ENCODE peak calls at places on chromosomes 1 and 21, in nine cellular contexts. One of them, this sample, is unnamed.
A peak's percentile ranks its signal among the peaks of the same experiment; 100 is the strongest.

GRCh38 chr1:28132110-28132897 is 43.9 kb upstream of the EYA3 start:
- DNase-seq in GM19239: no peak
- DNase-seq in body of pancreas: no peak
- DNase-seq in myocyte: no peak
- DNase-seq in activated naive CD4-positive, alpha-beta T cell treated with anti-CD3 and anti-CD28 coated beads for 36 hours: no peak
- DNase-seq in activated B cell treated with CpG ODN at 0.5 μM for 24 hours: no peak
- DNase-seq in BE2C: no peak
- DNase-seq in osteoblast: no peak
- DNase-seq in ovary: no peak
- DNase-seq in this sample: no peak

GRCh38 chr21:30502041-30502440 is at the start of gene KRTAP19-5:
- DNase-seq in ovary: no peak
- DNase-seq in GM19239: no peak
- DNase-seq in activated naive CD4-positive, alpha-beta T cell treated with anti-CD3 and anti-CD28 coated beads for 36 hours: no peak
- DNase-seq in myocyte: no peak
- DNase-seq in activated B cell treated with CpG ODN at 0.5 μM for 24 hours: no peak
- DNase-seq in body of pancreas: no peak
- DNase-seq in osteoblast: no peak
- DNase-seq in BE2C: no peak
- DNase-seq in this sample: no peak

GRCh38 chr1:32100359-32100758 is 7.5 kb upstream of the KPNA6 start:
- DNase-seq in BE2C: no peak
- DNase-seq in osteoblast: no peak
- DNase-seq in GM19239: no peak
- DNase-seq in activated B cell treated with CpG ODN at 0.5 μM for 24 hours: no peak
- DNase-seq in myocyte: no peak
- DNase-seq in body of pancreas: no peak
- DNase-seq in ovary: no peak
- DNase-seq in activated naive CD4-positive, alpha-beta T cell treated with anti-CD3 and anti-CD28 coated beads for 36 hours: no peak
- DNase-seq in this sample: no peak

GRCh38 chr1:50873458-50874187 is 86.4 kb downstream of the FAF1 start:
- DNase-seq in BE2C: peak; percentile 52
- DNase-seq in GM19239: peak; percentile 36
- DNase-seq in osteoblast: peak; percentile 77
- DNase-seq in body of pancreas: peak; percentile 78
- DNase-seq in activated B cell treated with CpG ODN at 0.5 μM for 24 hours: peak; percentile 46
- DNase-seq in activated naive CD4-positive, alpha-beta T cell treated with anti-CD3 and anti-CD28 coated beads for 36 hours: peak; percentile 82
- DNase-seq in myocyte: peak; percentile 59
- DNase-seq in ovary: no peak
- DNase-seq in this sample: peak; percentile 75

GRCh38 chr1:36175137-36176095 is 19.5 kb downstream of the MAP7D1 start:
- DNase-seq in activated B cell treated with CpG ODN at 0.5 μM for 24 hours: no peak
- DNase-seq in osteoblast: peak; percentile 94
- DNase-seq in BE2C: no peak
- DNase-seq in body of pancreas: peak; percentile 68
- DNase-seq in ovary: no peak
- DNase-seq in myocyte: peak; percentile 97
- DNase-seq in GM19239: peak; percentile 54
- DNase-seq in activated naive CD4-positive, alpha-beta T cell treated with anti-CD3 and anti-CD28 coated beads for 36 hours: no peak
- DNase-seq in this sample: peak; percentile 70

GRCh38 chr1:216894499-216894898 is 171.3 kb upstream of the ESRRG start:
- DNase-seq in activated naive CD4-positive, alpha-beta T cell treated with anti-CD3 and anti-CD28 coated beads for 36 hours: no peak
- DNase-seq in BE2C: no peak
- DNase-seq in osteoblast: no peak
- DNase-seq in body of pancreas: no peak
- DNase-seq in activated B cell treated with CpG ODN at 0.5 μM for 24 hours: no peak
- DNase-seq in myocyte: no peak
- DNase-seq in GM19239: no peak
- DNase-seq in ovary: no peak
- DNase-seq in this sample: no peak

GRCh38 chr1:14924455-14925325 is 228.9 kb upstream of the TMEM51 start:
- DNase-seq in myocyte: peak; percentile 67
- DNase-seq in GM19239: peak; percentile 28
- DNase-seq in body of pancreas: peak; percentile 56
- DNase-seq in activated B cell treated with CpG ODN at 0.5 μM for 24 hours: peak; percentile 16
- DNase-seq in BE2C: peak; percentile 21
- DNase-seq in ovary: peak; percentile 69
- DNase-seq in activated naive CD4-positive, alpha-beta T cell treated with anti-CD3 and anti-CD28 coated beads for 36 hours: peak; percentile 39
- DNase-seq in osteoblast: peak; percentile 97
- DNase-seq in this sample: no peak

GRCh38 chr1:10631121-10631810 is 156.5 kb downstream of the PEX14 start:
- DNase-seq in ovary: no peak
- DNase-seq in GM19239: no peak
- DNase-seq in activated B cell treated with CpG ODN at 0.5 μM for 24 hours: no peak
- DNase-seq in body of pancreas: no peak
- DNase-seq in activated naive CD4-positive, alpha-beta T cell treated with anti-CD3 and anti-CD28 coated beads for 36 hours: no peak
- DNase-seq in myocyte: no peak
- DNase-seq in BE2C: no peak
- DNase-seq in osteoblast: peak; percentile 82
- DNase-seq in this sample: no peak

GRCh38 chr1:155002479-155003226 is at the start of gene ZBTB7B:
- DNase-seq in BE2C: no peak
- DNase-seq in GM19239: no peak
- DNase-seq in activated B cell treated with CpG ODN at 0.5 μM for 24 hours: no peak
- DNase-seq in myocyte: no peak
- DNase-seq in ovary: peak; percentile 64
- DNase-seq in body of pancreas: peak; percentile 73
- DNase-seq in osteoblast: peak; percentile 95
- DNase-seq in activated naive CD4-positive, alpha-beta T cell treated with anti-CD3 and anti-CD28 coated beads for 36 hours: no peak
- DNase-seq in this sample: no peak

GRCh38 chr1:21524686-21525339 is 15.6 kb downstream of the ALPL start:
- DNase-seq in osteoblast: no peak
- DNase-seq in myocyte: no peak
- DNase-seq in activated naive CD4-positive, alpha-beta T cell treated with anti-CD3 and anti-CD28 coated beads for 36 hours: no peak
- DNase-seq in BE2C: no peak
- DNase-seq in body of pancreas: no peak
- DNase-seq in ovary: no peak
- DNase-seq in GM19239: no peak
- DNase-seq in activated B cell treated with CpG ODN at 0.5 μM for 24 hours: no peak
- DNase-seq in this sample: no peak

GRCh38 chr1:9376886-9377333 is 84.2 kb downstream of the SPSB1 start:
- DNase-seq in BE2C: no peak
- DNase-seq in GM19239: no peak
- DNase-seq in osteoblast: peak; percentile 94
- DNase-seq in ovary: peak; percentile 89
- DNase-seq in body of pancreas: peak; percentile 58
- DNase-seq in myocyte: peak; percentile 75
- DNase-seq in activated naive CD4-positive, alpha-beta T cell treated with anti-CD3 and anti-CD28 coated beads for 36 hours: no peak
- DNase-seq in activated B cell treated with CpG ODN at 0.5 μM for 24 hours: no peak
- DNase-seq in this sample: no peak

GRCh38 chr21:38843806-38844479 is 38.2 kb downstream of the ETS2 start:
- DNase-seq in myocyte: peak; percentile 14
- DNase-seq in activated B cell treated with CpG ODN at 0.5 μM for 24 hours: no peak
- DNase-seq in GM19239: no peak
- DNase-seq in BE2C: no peak
- DNase-seq in osteoblast: peak; percentile 84
- DNase-seq in body of pancreas: no peak
- DNase-seq in activated naive CD4-positive, alpha-beta T cell treated with anti-CD3 and anti-CD28 coated beads for 36 hours: no peak
- DNase-seq in ovary: no peak
- DNase-seq in this sample: no peak